ENCODE peak calls at places on chromosomes 3 and 15, in eight cellular contexts. One of them, this sample, is unnamed.
A peak's percentile ranks its signal among the peaks of the same experiment; 100 is the strongest.

GRCh38 chr3:177657243-177657642 is 460.0 kb upstream of the TBL1XR1 start:
- DNase-seq in H9: no peak
- DNase-seq in left ventricle myocardium inferior: no peak
- DNase-seq in endodermal cell: no peak
- DNase-seq in neural progenitor cell: no peak
- DNase-seq in fibroblast of lung: no peak
- DNase-seq in mammary epithelial cell: peak; percentile 74
- DNase-seq in SK-N-SH: peak; percentile 20
- DNase-seq in this sample: no peak

GRCh38 chr3:136882575-136882974 is 20.6 kb downstream of the NCK1 start:
- DNase-seq in mammary epithelial cell: no peak
- DNase-seq in neural progenitor cell: no peak
- DNase-seq in SK-N-SH: no peak
- DNase-seq in left ventricle myocardium inferior: no peak
- DNase-seq in endodermal cell: no peak
- DNase-seq in H9: no peak
- DNase-seq in fibroblast of lung: no peak
- DNase-seq in this sample: no peak

GRCh38 chr3:58536501-58537411 is at the start of gene ACOX2:
- DNase-seq in left ventricle myocardium inferior: peak; percentile 79
- DNase-seq in endodermal cell: peak; percentile 63
- DNase-seq in fibroblast of lung: peak; percentile 71
- DNase-seq in mammary epithelial cell: no peak
- DNase-seq in SK-N-SH: no peak
- DNase-seq in neural progenitor cell: no peak
- DNase-seq in H9: no peak
- DNase-seq in this sample: peak; percentile 56

GRCh38 chr3:143208976-143209714 is 89.6 kb downstream of the CHST2 start:
- DNase-seq in H9: no peak
- DNase-seq in SK-N-SH: no peak
- DNase-seq in endodermal cell: no peak
- DNase-seq in neural progenitor cell: no peak
- DNase-seq in left ventricle myocardium inferior: no peak
- DNase-seq in mammary epithelial cell: no peak
- DNase-seq in fibroblast of lung: no peak
- DNase-seq in this sample: no peak

GRCh38 chr15:57216288-57216687 is 160.0 kb upstream of the CGNL1 start:
- DNase-seq in endodermal cell: no peak
- DNase-seq in neural progenitor cell: peak; percentile 38
- DNase-seq in SK-N-SH: no peak
- DNase-seq in fibroblast of lung: peak; percentile 92
- DNase-seq in H9: no peak
- DNase-seq in left ventricle myocardium inferior: no peak
- DNase-seq in mammary epithelial cell: peak; percentile 64
- DNase-seq in this sample: no peak

GRCh38 chr3:38549486-38549885 is 53.3 kb downstream of the EXOG start:
- DNase-seq in endodermal cell: peak; percentile 20
- DNase-seq in mammary epithelial cell: no peak
- DNase-seq in left ventricle myocardium inferior: no peak
- DNase-seq in fibroblast of lung: no peak
- DNase-seq in H9: no peak
- DNase-seq in neural progenitor cell: no peak
- DNase-seq in SK-N-SH: no peak
- DNase-seq in this sample: no peak

GRCh38 chr3:127707777-127708438 is 35.2 kb downstream of the ABTB1 start:
- DNase-seq in H9: peak; percentile 19
- DNase-seq in endodermal cell: peak; percentile 45
- DNase-seq in neural progenitor cell: no peak
- DNase-seq in SK-N-SH: no peak
- DNase-seq in mammary epithelial cell: no peak
- DNase-seq in left ventricle myocardium inferior: no peak
- DNase-seq in fibroblast of lung: no peak
- DNase-seq in this sample: no peak

GRCh38 chr3:100023150-100023549 is 91.2 kb downstream of the FILIP1L start:
- DNase-seq in fibroblast of lung: peak; percentile 93
- DNase-seq in H9: no peak
- DNase-seq in mammary epithelial cell: peak; percentile 43
- DNase-seq in SK-N-SH: no peak
- DNase-seq in left ventricle myocardium inferior: no peak
- DNase-seq in endodermal cell: no peak
- DNase-seq in neural progenitor cell: no peak
- DNase-seq in this sample: no peak

GRCh38 chr15:89034305-89034704 is 54.0 kb upstream of the ABHD2 start:
- DNase-seq in fibroblast of lung: peak; percentile 23
- DNase-seq in SK-N-SH: no peak
- DNase-seq in endodermal cell: no peak
- DNase-seq in mammary epithelial cell: peak; percentile 9
- DNase-seq in left ventricle myocardium inferior: no peak
- DNase-seq in H9: no peak
- DNase-seq in neural progenitor cell: no peak
- DNase-seq in this sample: no peak

GRCh38 chr3:122496529-122496928 is 18.2 kb downstream of the KPNA1 start:
- DNase-seq in fibroblast of lung: no peak
- DNase-seq in left ventricle myocardium inferior: no peak
- DNase-seq in H9: no peak
- DNase-seq in neural progenitor cell: no peak
- DNase-seq in SK-N-SH: no peak
- DNase-seq in mammary epithelial cell: peak; percentile 31
- DNase-seq in endodermal cell: no peak
- DNase-seq in this sample: no peak

GRCh38 chr3:115281697-115282685 is 134.9 kb upstream of the ZBTB20 start:
- DNase-seq in left ventricle myocardium inferior: no peak
- DNase-seq in H9: no peak
- DNase-seq in endodermal cell: no peak
- DNase-seq in neural progenitor cell: no peak
- DNase-seq in fibroblast of lung: no peak
- DNase-seq in mammary epithelial cell: no peak
- DNase-seq in SK-N-SH: no peak
- DNase-seq in this sample: no peak

GRCh38 chr15:98308117-98308516 is 340.2 kb upstream of the IGF1R start:
- DNase-seq in fibroblast of lung: no peak
- DNase-seq in left ventricle myocardium inferior: no peak
- DNase-seq in H9: no peak
- DNase-seq in mammary epithelial cell: no peak
- DNase-seq in endodermal cell: no peak
- DNase-seq in neural progenitor cell: no peak
- DNase-seq in SK-N-SH: no peak
- DNase-seq in this sample: no peak

GRCh38 chr15:22811640-22812039 is 25.2 kb downstream of the NIPA1 start:
- DNase-seq in endodermal cell: peak; percentile 80
- DNase-seq in neural progenitor cell: peak; percentile 54
- DNase-seq in left ventricle myocardium inferior: peak; percentile 23
- DNase-seq in fibroblast of lung: peak; percentile 13
- DNase-seq in mammary epithelial cell: no peak
- DNase-seq in H9: peak; percentile 64
- DNase-seq in SK-N-SH: no peak
- DNase-seq in this sample: no peak

GRCh38 chr15:58065011-58065444 is 483 bp downstream of the ALDH1A2 start:
- DNase-seq in endodermal cell: peak; percentile 67
- DNase-seq in left ventricle myocardium inferior: peak; percentile 38
- DNase-seq in mammary epithelial cell: no peak
- DNase-seq in neural progenitor cell: peak; percentile 74
- DNase-seq in H9: peak; percentile 46
- DNase-seq in SK-N-SH: no peak
- DNase-seq in fibroblast of lung: no peak
- DNase-seq in this sample: no peak

GRCh38 chr3:49519266-49519665 is 35.0 kb upstream of the BSN start:
- DNase-seq in endodermal cell: no peak
- DNase-seq in mammary epithelial cell: peak; percentile 19
- DNase-seq in H9: no peak
- DNase-seq in SK-N-SH: no peak
- DNase-seq in fibroblast of lung: no peak
- DNase-seq in neural progenitor cell: peak; percentile 64
- DNase-seq in left ventricle myocardium inferior: no peak
- DNase-seq in this sample: no peak

GRCh38 chr3:196886175-196886574 is 18.5 kb downstream of the SENP5 start:
- DNase-seq in neural progenitor cell: no peak
- DNase-seq in mammary epithelial cell: no peak
- DNase-seq in SK-N-SH: no peak
- DNase-seq in fibroblast of lung: no peak
- DNase-seq in endodermal cell: no peak
- DNase-seq in left ventricle myocardium inferior: no peak
- DNase-seq in H9: no peak
- DNase-seq in this sample: no peak

GRCh38 chr15:68536331-68537095 is 42.3 kb upstream of the CORO2B start:
- DNase-seq in H9: no peak
- DNase-seq in SK-N-SH: no peak
- DNase-seq in fibroblast of lung: peak; percentile 98
- DNase-seq in mammary epithelial cell: peak; percentile 34
- DNase-seq in endodermal cell: no peak
- DNase-seq in left ventricle myocardium inferior: no peak
- DNase-seq in neural progenitor cell: no peak
- DNase-seq in this sample: no peak

GRCh38 chr15:33639968-33640367 is 328.3 kb upstream of the CHRM5 start:
- DNase-seq in fibroblast of lung: no peak
- DNase-seq in neural progenitor cell: peak; percentile 30
- DNase-seq in H9: no peak
- DNase-seq in left ventricle myocardium inferior: no peak
- DNase-seq in mammary epithelial cell: no peak
- DNase-seq in SK-N-SH: peak; percentile 74
- DNase-seq in endodermal cell: no peak
- DNase-seq in this sample: no peak

GRCh38 chr3:12044860-12045259 is 40.7 kb downstream of the SYN2 start:
- DNase-seq in left ventricle myocardium inferior: no peak
- DNase-seq in endodermal cell: no peak
- DNase-seq in SK-N-SH: peak; percentile 73
- DNase-seq in mammary epithelial cell: no peak
- DNase-seq in H9: no peak
- DNase-seq in fibroblast of lung: no peak
- DNase-seq in neural progenitor cell: no peak
- DNase-seq in this sample: no peak

GRCh38 chr3:12042638-12043037 is 38.5 kb downstream of the SYN2 start:
- DNase-seq in SK-N-SH: no peak
- DNase-seq in endodermal cell: no peak
- DNase-seq in fibroblast of lung: no peak
- DNase-seq in neural progenitor cell: no peak
- DNase-seq in mammary epithelial cell: no peak
- DNase-seq in H9: no peak
- DNase-seq in left ventricle myocardium inferior: no peak
- DNase-seq in this sample: no peak

GRCh38 chr3:12049675-12050074 is 45.5 kb downstream of the SYN2 start:
- DNase-seq in SK-N-SH: no peak
- DNase-seq in endodermal cell: no peak
- DNase-seq in fibroblast of lung: peak; percentile 4
- DNase-seq in neural progenitor cell: peak; percentile 45
- DNase-seq in mammary epithelial cell: no peak
- DNase-seq in left ventricle myocardium inferior: no peak
- DNase-seq in H9: no peak
- DNase-seq in this sample: no peak

GRCh38 chr3:12041476-12041875 is 37.3 kb downstream of the SYN2 start:
- DNase-seq in left ventricle myocardium inferior: no peak
- DNase-seq in endodermal cell: no peak
- DNase-seq in mammary epithelial cell: no peak
- DNase-seq in neural progenitor cell: no peak
- DNase-seq in SK-N-SH: no peak
- DNase-seq in H9: no peak
- DNase-seq in fibroblast of lung: no peak
- DNase-seq in this sample: no peak

GRCh38 chr3:12046406-12046805 is 42.2 kb downstream of the SYN2 start:
- DNase-seq in left ventricle myocardium inferior: no peak
- DNase-seq in neural progenitor cell: peak; percentile 7
- DNase-seq in SK-N-SH: peak; percentile 42
- DNase-seq in H9: no peak
- DNase-seq in fibroblast of lung: no peak
- DNase-seq in mammary epithelial cell: no peak
- DNase-seq in endodermal cell: no peak
- DNase-seq in this sample: no peak
- TF ChIP-seq CTCF in left ventricle myocardium inferior: peak; percentile 11
- TF ChIP-seq CTCF in neural progenitor cell: peak; percentile 65
- TF ChIP-seq CTCF in SK-N-SH: peak; percentile 26
- TF ChIP-seq CTCF in H9: peak; percentile 62
- TF ChIP-seq CTCF in fibroblast of lung: peak; percentile 38
- TF ChIP-seq CTCF in mammary epithelial cell: no peak
- TF ChIP-seq CTCF in endodermal cell: peak; percentile 71
- TF ChIP-seq CTCF in this sample: no peak

DNA sequence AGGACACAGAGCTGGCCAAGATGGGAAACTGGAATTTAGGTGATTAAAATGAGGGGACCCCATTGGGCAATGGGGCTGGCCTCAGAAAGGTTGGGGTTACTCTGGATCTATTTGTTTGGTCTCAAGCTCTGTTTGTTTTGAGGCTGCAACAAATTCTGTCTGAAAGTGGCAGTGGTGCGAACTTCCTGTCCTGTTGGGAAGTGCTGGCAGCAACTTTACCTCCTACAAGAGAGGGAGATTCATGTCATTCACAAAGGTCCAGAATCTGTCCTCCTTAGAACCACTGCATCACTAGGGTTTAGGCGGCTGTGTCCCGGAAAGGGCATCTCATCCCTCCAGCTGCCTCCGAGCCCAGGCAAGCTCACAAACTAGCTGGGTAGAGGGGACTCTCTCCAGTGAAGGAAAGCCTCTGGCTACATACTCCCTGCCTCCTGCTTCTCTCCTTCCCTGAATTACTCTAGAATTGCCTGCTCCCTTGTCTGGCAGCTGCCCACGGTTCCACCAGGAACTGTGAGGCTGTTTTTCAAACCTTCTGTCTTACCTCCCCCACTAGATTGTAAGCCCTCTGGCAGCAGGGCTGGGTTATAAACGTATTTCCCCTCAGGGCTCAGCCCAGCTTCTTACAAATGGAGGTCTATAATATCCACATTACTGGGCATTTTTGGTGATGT is 23.6 kb downstream of the MEGF11 start:
- DNase-seq in fibroblast of lung: no peak
- DNase-seq in SK-N-SH: no peak
- DNase-seq in endodermal cell: no peak
- DNase-seq in H9: no peak
- DNase-seq in neural progenitor cell: no peak
- DNase-seq in mammary epithelial cell: no peak
- DNase-seq in left ventricle myocardium inferior: no peak
- DNase-seq in this sample: no peak
- H3K4me1 ChIP-seq in fibroblast of lung: no peaks in the 10 kb centered on the region
- H3K4me1 ChIP-seq in SK-N-SH: peaks cover 20% of the 10 kb centered on the region
- H3K4me1 ChIP-seq in endodermal cell: no peaks in the 10 kb centered on the region
- H3K4me1 ChIP-seq in H9: no peaks in the 10 kb centered on the region
- H3K4me1 ChIP-seq in neural progenitor cell: peaks cover 10% of the 10 kb centered on the region
- H3K4me1 ChIP-seq in mammary epithelial cell: no peaks in the 10 kb centered on the region
- H3K4me1 ChIP-seq in left ventricle myocardium inferior: no peaks in the 10 kb centered on the region
- H3K4me1 ChIP-seq in this sample: no peaks in the 10 kb centered on the region

DNA sequence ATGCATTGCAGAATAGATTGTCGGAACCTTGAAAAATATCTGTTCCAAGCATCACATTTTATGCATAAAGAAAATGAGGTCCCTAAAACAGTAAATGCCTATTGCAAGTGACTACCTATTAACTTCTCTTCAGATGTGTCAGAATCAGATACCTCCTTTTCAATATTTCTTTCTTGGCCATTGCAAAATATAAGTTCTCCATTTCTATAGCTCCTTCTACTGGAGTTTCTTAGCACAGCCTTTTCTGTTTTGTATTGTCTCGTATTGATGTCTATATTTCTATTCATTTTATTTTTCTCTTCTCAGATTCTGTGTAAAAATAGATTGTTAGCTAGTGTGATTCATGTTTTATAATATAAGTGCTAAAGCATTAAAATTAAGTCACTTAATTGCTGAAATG is 63.4 kb downstream of the PPARG start:
- DNase-seq in SK-N-SH: no peak
- DNase-seq in neural progenitor cell: no peak
- DNase-seq in left ventricle myocardium inferior: no peak
- DNase-seq in H9: no peak
- DNase-seq in fibroblast of lung: no peak
- DNase-seq in mammary epithelial cell: no peak
- DNase-seq in endodermal cell: no peak
- DNase-seq in this sample: no peak
- TF ChIP-seq CTCF in SK-N-SH: peak; percentile 44
- TF ChIP-seq CTCF in neural progenitor cell: no peak
- TF ChIP-seq CTCF in left ventricle myocardium inferior: no peak
- TF ChIP-seq CTCF in H9: no peak
- TF ChIP-seq CTCF in fibroblast of lung: no peak
- TF ChIP-seq CTCF in mammary epithelial cell: no peak
- TF ChIP-seq CTCF in endodermal cell: no peak
- TF ChIP-seq CTCF in this sample: no peak

GRCh38 chr3:172148702-172149565 is 109.6 kb downstream of the FNDC3B start:
- DNase-seq in mammary epithelial cell: no peak
- DNase-seq in endodermal cell: no peak
- DNase-seq in H9: no peak
- DNase-seq in left ventricle myocardium inferior: no peak
- DNase-seq in fibroblast of lung: no peak
- DNase-seq in neural progenitor cell: peak; percentile 47
- DNase-seq in SK-N-SH: no peak
- DNase-seq in this sample: no peak
- H3K4me1 ChIP-seq in mammary epithelial cell: peaks cover 36% of the 10 kb centered on the region
- H3K4me1 ChIP-seq in endodermal cell: peaks cover 9% of the 10 kb centered on the region
- H3K4me1 ChIP-seq in H9: peaks cover 21% of the 10 kb centered on the region
- H3K4me1 ChIP-seq in left ventricle myocardium inferior: peaks cover 68% of the 10 kb centered on the region
- H3K4me1 ChIP-seq in fibroblast of lung: peaks cover 18% of the 10 kb centered on the region
- H3K4me1 ChIP-seq in neural progenitor cell: peaks cover 41% of the 10 kb centered on the region
- H3K4me1 ChIP-seq in SK-N-SH: peaks cover 22% of the 10 kb centered on the region
- H3K4me1 ChIP-seq in this sample: peaks cover 48% of the 10 kb centered on the region

This sample was measured in gastrocnemius medialis.